ENCODE peak calls at places on chromosomes 6 and 20, in seven cellular contexts. B is right lobe of liver, G is posterior cingulate gyrus, T is NCI-H187 treated with DMSO at 0.1 percent for 48 hours, Y is amygdala, P is NCI-H2081, V is T-cell. J is an unnamed sample.

GRCh38 chr6:142846459-142846831 is 98.5 kb downstream of the HIVEP2 start:
- DNase-seq in G (no peak), P (no peak), V (no peak), B (no peak), Y (no peak), T (no peak), J (no peak)

GRCh38 chr20:10221022-10221421 is 2.4 kb downstream of the SNAP25 start:
- DNase-seq in P (no peak), Y (peak; percentile 3), T (no peak), G (no peak), B (no peak), V (no peak), J (no peak)

GRCh38 chr6:150527100-150527499 is 72.6 kb upstream of the PLEKHG1 start:
- DNase-seq in B (no peak), V (no peak), T (no peak), Y (no peak), P (no peak), G (no peak), J (no peak)

GRCh38 chr6:132768051-132768517 is 10.4 kb upstream of the VNN2 start:
- DNase-seq in T (no peak), B (peak; percentile 72), G (peak; percentile 11), P (no peak), V (no peak), Y (no peak), J (no peak)

GRCh38 chr6:56652994-56653393 is 10.3 kb upstream of the DST start:
- DNase-seq in T (no peak), B (no peak), G (no peak), P (no peak), V (no peak), Y (no peak), J (no peak)

GRCh38 chr20:44181611-44182010 is 5.4 kb downstream of the JPH2 start:
- DNase-seq in Y (no peak), G (no peak), P (peak; percentile 4), V (no peak), T (no peak), B (no peak), J (no peak)

GRCh38 chr6:119349341-119350201 is at the start of gene MAN1A1:
- DNase-seq in V (peak; percentile 90), P (peak; percentile 81), Y (peak; percentile 71), T (no peak), G (peak; percentile 71), B (peak; percentile 94), J (peak; percentile 67)

GRCh38 chr20:48631114-48632016 is 196.4 kb downstream of the PREX1 start:
- DNase-seq in V (no peak), P (no peak), B (no peak), T (no peak), G (no peak), Y (no peak), J (no peak)

GRCh38 chr20:43938932-43939761 is 24.5 kb downstream of the TOX2 start:
- DNase-seq in Y (no peak), B (no peak), P (no peak), G (no peak), V (no peak), T (no peak), J (no peak)

GRCh38 chr20:61042501-61043385 is 209.3 kb upstream of the CDH4 start:
- DNase-seq in V (no peak), B (no peak), G (no peak), Y (no peak), P (no peak), T (no peak), J (no peak)

GRCh38 chr6:154500769-154501171 is 9.7 kb downstream of the CNKSR3 start:
- DNase-seq in G (peak; percentile 43), T (no peak), B (no peak), Y (no peak), P (no peak), V (no peak), J (no peak)

GRCh38 chr6:26520088-26520839 is 17.9 kb upstream of the HMGN4 start:
- DNase-seq in V (no peak), G (peak; percentile 48), P (no peak), T (no peak), B (peak; percentile 67), Y (peak; percentile 53), J (no peak)

GRCh38 chr6:170158296-170159039 is 132.4 kb downstream of the DLL1 start:
- DNase-seq in B (peak; percentile 24), G (no peak), Y (no peak), V (no peak), T (no peak), P (no peak), J (no peak)

GRCh38 chr6:153790048-153790447 is 249.0 kb upstream of the OPRM1 start:
- DNase-seq in Y (no peak), V (no peak), B (no peak), P (no peak), T (no peak), G (no peak), J (no peak)

GRCh38 chr20:17655865-17656489 is 26.1 kb downstream of the RRBP1 start:
- DNase-seq in P (no peak), G (no peak), Y (no peak), V (no peak), B (no peak), T (no peak), J (no peak)

GRCh38 chr6:36805107-36805797 is 34.0 kb downstream of the CPNE5 start:
- DNase-seq in Y (no peak), V (no peak), P (no peak), G (no peak), B (no peak), T (no peak), J (no peak)

GRCh38 chr6:5723905-5724691 is 282.6 kb downstream of the NRN1 start:
- DNase-seq in T (no peak), Y (no peak), B (no peak), P (no peak), G (no peak), V (no peak), J (no peak)

GRCh38 chr20:17871181-17871580 is 97.4 kb downstream of the SNX5 start:
- DNase-seq in P (no peak), T (no peak), G (no peak), Y (no peak), V (no peak), B (no peak), J (no peak)

GRCh38 chr6:7241709-7242645 is 71.0 kb downstream of the SSR1 start:
- DNase-seq in T (no peak), B (peak; percentile 87), G (no peak), V (no peak), P (no peak), Y (no peak), J (no peak)

GRCh38 chr6:55756711-55757110 is 118.7 kb downstream of the BMP5 start:
- DNase-seq in V (no peak), T (no peak), B (no peak), G (no peak), P (no peak), Y (no peak), J (no peak)

GRCh38 chr6:5173862-5174643 is 86.7 kb downstream of the LYRM4 start:
- DNase-seq in P (no peak), Y (no peak), G (no peak), V (peak; percentile 20), B (no peak), T (no peak), J (peak; percentile 19)

GRCh38 chr20:2946988-2947961 is 74.0 kb downstream of the PTPRA start:
- DNase-seq in V (no peak), B (peak; percentile 71), P (peak; percentile 4), T (no peak), G (peak; percentile 50), Y (peak; percentile 54), J (no peak)

GRCh38 chr6:95601133-95601532 is 23.8 kb downstream of the MANEA start:
- DNase-seq in V (no peak), B (no peak), P (no peak), Y (no peak), T (no peak), G (no peak), J (no peak)